ENCODE peak calls at places on chromosomes 1 and 21, in six cellular contexts. One of them, this sample, is unnamed.

GRCh38 chr1:1440941-1441888 is 5.7 kb downstream of the VWA1 start:
- DNase-seq in mesenchymal stem cell: peak; percentile 45
- DNase-seq in neuronal stem cell: no peak
- DNase-seq in H1: peak; percentile 87
- DNase-seq in H9: no peak
- DNase-seq in mesendoderm: peak; percentile 42
- DNase-seq in this sample: no peak

GRCh38 chr1:30034627-30035521 is 688.5 kb downstream of the MATN1 start:
- DNase-seq in H1: peak; percentile 38
- DNase-seq in H9: no peak
- DNase-seq in neuronal stem cell: no peak
- DNase-seq in mesenchymal stem cell: no peak
- DNase-seq in mesendoderm: peak; percentile 40
- DNase-seq in this sample: peak; percentile 5

GRCh38 chr1:175471039-175471800 is 272.2 kb downstream of the TNR start:
- DNase-seq in mesenchymal stem cell: peak; percentile 98
- DNase-seq in H1: no peak
- DNase-seq in mesendoderm: no peak
- DNase-seq in neuronal stem cell: no peak
- DNase-seq in H9: no peak
- DNase-seq in this sample: no peak

GRCh38 chr1:34840426-34840825 is 19.1 kb downstream of the SMIM12 start:
- DNase-seq in H9: peak; percentile 6
- DNase-seq in neuronal stem cell: no peak
- DNase-seq in mesendoderm: no peak
- DNase-seq in H1: no peak
- DNase-seq in mesenchymal stem cell: no peak
- DNase-seq in this sample: no peak

GRCh38 chr1:42736571-42737200 is 3.4 kb downstream of the CLDN19 start:
- DNase-seq in H1: no peak
- DNase-seq in H9: no peak
- DNase-seq in mesendoderm: no peak
- DNase-seq in mesenchymal stem cell: no peak
- DNase-seq in neuronal stem cell: no peak
- DNase-seq in this sample: no peak

GRCh38 chr1:2233997-2234761 is 6.1 kb downstream of the SKI start:
- DNase-seq in mesenchymal stem cell: peak; percentile 96
- DNase-seq in neuronal stem cell: no peak
- DNase-seq in mesendoderm: no peak
- DNase-seq in H1: peak; percentile 50
- DNase-seq in H9: peak; percentile 30
- DNase-seq in this sample: peak; percentile 87

GRCh38 chr21:43995521-43996105 is 16.5 kb upstream of the TRAPPC10 start:
- DNase-seq in neuronal stem cell: no peak
- DNase-seq in H9: no peak
- DNase-seq in mesendoderm: no peak
- DNase-seq in H1: no peak
- DNase-seq in mesenchymal stem cell: no peak
- DNase-seq in this sample: no peak

GRCh38 chr1:37887986-37888700 is 28.8 kb upstream of the MTF1 start:
- DNase-seq in H1: no peak
- DNase-seq in mesenchymal stem cell: no peak
- DNase-seq in H9: no peak
- DNase-seq in mesendoderm: no peak
- DNase-seq in neuronal stem cell: no peak
- DNase-seq in this sample: no peak

GRCh38 chr1:1173793-1174415 is at the start of gene TTLL10:
- DNase-seq in mesendoderm: peak; percentile 89
- DNase-seq in H9: peak; percentile 93
- DNase-seq in H1: peak; percentile 86
- DNase-seq in neuronal stem cell: peak; percentile 61
- DNase-seq in mesenchymal stem cell: no peak
- DNase-seq in this sample: no peak

GRCh38 chr21:42429856-42430255 is 26.2 kb downstream of the UBASH3A start:
- DNase-seq in H1: no peak
- DNase-seq in mesenchymal stem cell: no peak
- DNase-seq in mesendoderm: peak; percentile 28
- DNase-seq in neuronal stem cell: no peak
- DNase-seq in H9: no peak
- DNase-seq in this sample: no peak

GRCh38 chr1:222251813-222252212 is 296.1 kb downstream of the HHIPL2 start:
- DNase-seq in neuronal stem cell: no peak
- DNase-seq in mesenchymal stem cell: no peak
- DNase-seq in H1: no peak
- DNase-seq in H9: no peak
- DNase-seq in mesendoderm: no peak
- DNase-seq in this sample: no peak

GRCh38 chr1:6889875-6890480 is 104.7 kb downstream of the CAMTA1 start:
- DNase-seq in neuronal stem cell: peak; percentile 20
- DNase-seq in mesenchymal stem cell: peak; percentile 65
- DNase-seq in mesendoderm: peak; percentile 72
- DNase-seq in H1: no peak
- DNase-seq in H9: no peak
- DNase-seq in this sample: peak; percentile 68

GRCh38 chr1:229148041-229148671 is 122.8 kb upstream of the RAB4A start:
- DNase-seq in H9: peak; percentile 74
- DNase-seq in neuronal stem cell: no peak
- DNase-seq in mesenchymal stem cell: peak; percentile 40
- DNase-seq in mesendoderm: peak; percentile 82
- DNase-seq in H1: no peak
- DNase-seq in this sample: no peak

GRCh38 chr1:232686346-232686745 is 56.4 kb upstream of the SIPA1L2 start:
- DNase-seq in mesenchymal stem cell: peak; percentile 10
- DNase-seq in mesendoderm: no peak
- DNase-seq in H1: no peak
- DNase-seq in neuronal stem cell: no peak
- DNase-seq in H9: no peak
- DNase-seq in this sample: peak; percentile 25

DNA sequence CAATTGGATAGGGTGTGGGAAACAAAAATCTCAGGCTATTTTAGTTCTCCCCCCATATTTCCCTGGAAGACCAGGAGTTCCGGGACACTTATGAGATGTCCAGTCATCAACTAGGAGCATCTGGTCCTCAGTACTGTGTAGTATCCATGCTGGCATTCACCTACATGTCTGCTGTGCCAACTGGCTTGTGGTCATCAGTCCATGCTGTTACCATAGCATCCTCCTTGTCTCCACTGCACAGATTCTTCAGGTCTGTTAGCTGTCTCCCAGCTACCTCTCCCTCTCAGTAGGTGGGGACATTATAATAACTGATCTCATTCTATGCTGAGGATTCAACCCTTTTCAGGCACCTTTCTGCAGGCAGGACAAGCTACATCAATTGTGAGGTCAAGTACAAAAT is 302.9 kb downstream of the BARHL2 start:
- DNase-seq in mesendoderm: no peak
- DNase-seq in mesenchymal stem cell: no peak
- DNase-seq in neuronal stem cell: no peak
- DNase-seq in H9: no peak
- DNase-seq in H1: no peak
- DNase-seq in this sample: no peak
- H2AK5ac ChIP-seq in mesendoderm: no peak overlapping the region
- H2AK5ac ChIP-seq in mesenchymal stem cell: no peak overlapping the region
- H2AK5ac ChIP-seq in neuronal stem cell: no peak overlapping the region
- H2AK5ac ChIP-seq in H9: no peak overlapping the region
- H2AK5ac ChIP-seq in H1: no peak overlapping the region
- H2AK5ac ChIP-seq in this sample: no peak overlapping the region

GRCh38 chr1:112371770-112372169 is 24.2 kb upstream of the CTTNBP2NL start:
- DNase-seq in mesendoderm: no peak
- DNase-seq in mesenchymal stem cell: no peak
- DNase-seq in H9: no peak
- DNase-seq in neuronal stem cell: no peak
- DNase-seq in H1: no peak
- DNase-seq in this sample: peak; percentile 40

GRCh38 chr1:112370981-112371380 is 25.0 kb upstream of the CTTNBP2NL start:
- DNase-seq in H9: no peak
- DNase-seq in neuronal stem cell: no peak
- DNase-seq in mesendoderm: no peak
- DNase-seq in mesenchymal stem cell: no peak
- DNase-seq in H1: no peak
- DNase-seq in this sample: no peak

GRCh38 chr1:112369389-112370285 is 26.4 kb upstream of the CTTNBP2NL start:
- DNase-seq in H9: peak; percentile 90
- DNase-seq in neuronal stem cell: peak; percentile 82
- DNase-seq in mesenchymal stem cell: peak; percentile 81
- DNase-seq in mesendoderm: peak; percentile 89
- DNase-seq in H1: peak; percentile 98
- DNase-seq in this sample: peak; percentile 75

GRCh38 chr1:112363636-112364035 is 32.4 kb upstream of the CTTNBP2NL start:
- DNase-seq in neuronal stem cell: no peak
- DNase-seq in mesenchymal stem cell: no peak
- DNase-seq in H9: no peak
- DNase-seq in mesendoderm: no peak
- DNase-seq in H1: no peak
- DNase-seq in this sample: no peak

GRCh38 chr1:112368198-112368597 is 27.8 kb upstream of the CTTNBP2NL start:
- DNase-seq in neuronal stem cell: no peak
- DNase-seq in mesenchymal stem cell: no peak
- DNase-seq in H1: no peak
- DNase-seq in H9: no peak
- DNase-seq in mesendoderm: no peak
- DNase-seq in this sample: no peak
- H3K4me1 ChIP-seq in neuronal stem cell: no peaks in the 10 kb centered on the region
- H3K4me1 ChIP-seq in mesenchymal stem cell: no peaks in the 10 kb centered on the region
- H3K4me1 ChIP-seq in H1: no peaks in the 10 kb centered on the region
- H3K4me1 ChIP-seq in H9: no peaks in the 10 kb centered on the region
- H3K4me1 ChIP-seq in mesendoderm: no peaks in the 10 kb centered on the region
- H3K4me1 ChIP-seq in this sample: no peaks in the 10 kb centered on the region

GRCh38 chr1:11921022-11921421 is 5.2 kb downstream of the KIAA2013 start:
- DNase-seq in mesendoderm: no peak
- DNase-seq in H9: no peak
- DNase-seq in neuronal stem cell: no peak
- DNase-seq in mesenchymal stem cell: no peak
- DNase-seq in H1: no peak
- DNase-seq in this sample: no peak

GRCh38 chr1:11920239-11920903 is 5.9 kb downstream of the KIAA2013 start:
- DNase-seq in H9: no peak
- DNase-seq in neuronal stem cell: no peak
- DNase-seq in mesendoderm: no peak
- DNase-seq in H1: no peak
- DNase-seq in mesenchymal stem cell: no peak
- DNase-seq in this sample: no peak

GRCh38 chr1:11918779-11919519 is 7.3 kb downstream of the KIAA2013 start:
- DNase-seq in neuronal stem cell: no peak
- DNase-seq in mesenchymal stem cell: peak; percentile 73
- DNase-seq in H1: no peak
- DNase-seq in mesendoderm: no peak
- DNase-seq in H9: no peak
- DNase-seq in this sample: peak; percentile 88

GRCh38 chr1:11923069-11923826 is 3.0 kb downstream of the KIAA2013 start:
- DNase-seq in H1: no peak
- DNase-seq in mesendoderm: no peak
- DNase-seq in mesenchymal stem cell: no peak
- DNase-seq in H9: no peak
- DNase-seq in neuronal stem cell: no peak
- DNase-seq in this sample: no peak

DNA sequence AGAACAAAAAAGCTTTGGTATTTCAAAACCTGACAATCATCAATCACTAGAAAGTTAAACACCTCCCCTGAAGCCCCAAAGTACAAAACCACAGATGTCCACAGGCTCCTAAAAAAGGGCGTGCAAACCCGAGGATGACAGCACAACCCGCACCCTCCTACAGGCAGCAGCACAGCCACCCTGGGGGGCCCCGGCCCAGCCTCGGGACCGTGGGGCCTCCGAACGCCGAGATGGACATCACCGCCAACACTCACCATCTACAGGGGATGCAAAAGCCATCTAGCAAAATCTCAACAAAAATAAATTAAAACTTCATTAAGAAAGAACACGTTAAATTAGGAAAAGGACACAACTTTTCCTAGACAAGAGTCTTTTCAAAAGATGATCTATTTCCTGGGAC is 6.6 kb downstream of the KIAA2013 start:
- DNase-seq in H9: no peak
- DNase-seq in neuronal stem cell: no peak
- DNase-seq in mesenchymal stem cell: no peak
- DNase-seq in H1: no peak
- DNase-seq in mesendoderm: no peak
- DNase-seq in this sample: no peak
- H2AK5ac ChIP-seq in H9: no peak overlapping the region
- H2AK5ac ChIP-seq in neuronal stem cell: no peak overlapping the region
- H2AK5ac ChIP-seq in mesenchymal stem cell: no peak overlapping the region
- H2AK5ac ChIP-seq in H1: no peak overlapping the region
- H2AK5ac ChIP-seq in mesendoderm: no peak overlapping the region
- H2AK5ac ChIP-seq in this sample: no peak overlapping the region

GRCh38 chr1:21929951-21930615 is 7.0 kb downstream of the HSPG2 start:
- DNase-seq in H9: no peak
- DNase-seq in H1: no peak
- DNase-seq in neuronal stem cell: no peak
- DNase-seq in mesenchymal stem cell: no peak
- DNase-seq in mesendoderm: no peak
- DNase-seq in this sample: no peak

GRCh38 chr1:21933397-21934248 is 3.5 kb downstream of the HSPG2 start:
- DNase-seq in H9: peak; percentile 82
- DNase-seq in H1: no peak
- DNase-seq in mesendoderm: peak; percentile 81
- DNase-seq in mesenchymal stem cell: no peak
- DNase-seq in neuronal stem cell: no peak
- DNase-seq in this sample: no peak

GRCh38 chr1:21930629-21931170 is 6.4 kb downstream of the HSPG2 start:
- DNase-seq in H9: no peak
- DNase-seq in mesendoderm: no peak
- DNase-seq in mesenchymal stem cell: no peak
- DNase-seq in H1: no peak
- DNase-seq in neuronal stem cell: no peak
- DNase-seq in this sample: no peak

GRCh38 chr1:21932127-21932526 is 5.0 kb downstream of the HSPG2 start:
- DNase-seq in H9: no peak
- DNase-seq in mesendoderm: no peak
- DNase-seq in mesenchymal stem cell: peak; percentile 90
- DNase-seq in neuronal stem cell: no peak
- DNase-seq in H1: no peak
- DNase-seq in this sample: peak; percentile 86

DNA sequence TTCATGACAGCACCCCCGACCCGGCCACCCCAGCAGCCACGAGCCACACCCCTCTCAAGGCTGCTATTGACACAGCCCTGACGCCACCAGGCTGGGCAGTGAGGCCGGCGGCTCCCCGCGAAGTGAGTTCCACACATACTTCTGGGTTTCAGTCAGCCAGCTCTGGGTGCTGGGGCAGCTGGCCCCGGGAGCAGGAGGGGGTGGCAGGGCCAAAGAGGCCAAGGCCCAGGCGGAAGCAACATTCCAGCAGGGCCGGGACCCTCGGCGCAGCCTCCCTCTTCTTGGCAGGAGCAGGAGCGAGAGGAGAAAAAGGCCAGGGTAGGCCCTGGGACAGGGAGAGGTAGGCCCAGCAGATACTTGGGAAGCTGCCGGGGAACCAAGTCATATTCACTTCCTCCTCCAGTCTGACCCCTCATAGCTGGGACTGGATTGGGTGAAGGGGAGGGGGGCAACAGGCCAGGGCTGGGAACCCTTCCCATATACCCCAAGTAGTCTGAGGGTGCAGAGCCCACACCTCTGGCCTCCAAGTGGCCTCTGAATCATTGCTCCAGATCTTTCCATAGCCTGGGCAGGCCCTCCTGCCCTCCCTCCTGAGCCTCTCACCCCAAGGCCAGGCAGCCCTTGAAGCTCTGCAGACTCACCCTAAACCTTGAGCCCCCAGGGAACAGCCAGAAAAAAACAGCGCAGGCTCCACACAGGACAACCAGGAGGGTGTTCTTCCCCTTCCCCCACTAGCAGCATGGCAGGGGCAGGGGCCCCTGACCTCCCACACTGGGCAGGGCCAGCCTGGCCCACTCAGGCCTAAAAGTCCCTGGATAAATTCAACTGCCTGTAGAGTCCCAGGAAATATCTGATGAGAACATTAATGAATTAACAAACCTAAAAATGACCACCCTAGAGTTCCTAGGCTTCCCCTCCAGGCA is 5.7 kb downstream of the HSPG2 start:
- DNase-seq in mesenchymal stem cell: peak; percentile 87
- DNase-seq in neuronal stem cell: no peak
- DNase-seq in H1: no peak
- DNase-seq in H9: no peak
- DNase-seq in mesendoderm: peak; percentile 88
- DNase-seq in this sample: peak; percentile 88
- H3K4me1 ChIP-seq in mesenchymal stem cell: peaks cover 70% of the 10 kb centered on the region
- H3K4me1 ChIP-seq in neuronal stem cell: peaks cover 25% of the 10 kb centered on the region
- H3K4me1 ChIP-seq in H1: peaks cover 45% of the 10 kb centered on the region
- H3K4me1 ChIP-seq in H9: peaks cover 7% of the 10 kb centered on the region
- H3K4me1 ChIP-seq in mesendoderm: peaks cover 21% of the 10 kb centered on the region
- H3K4me1 ChIP-seq in this sample: peaks cover 61% of the 10 kb centered on the region

This sample was measured in IMR-90.